ENCODE peak calls at places on chromosome X, in ten cellular contexts. V, M, Q, X, B, K, O, N, T and Y are unnamed samples.

GRCh38 chrX:20639115-20639514 is 372.4 kb upstream of the RPS6KA3 start:
- DNase-seq in T (no peak), B (no peak), O (no peak), N (no peak), M (no peak), K (no peak), Q (no peak), X (no peak), V (no peak), Y (no peak)

GRCh38 chrX:15915959-15916703 is 61.5 kb upstream of the AP1S2 start:
- DNase-seq in V (no peak), O (no peak), M (no peak), N (no peak), Q (no peak), X (no peak), T (peak), K (no peak), B (no peak), Y (no peak)

GRCh38 chrX:43940811-43941210 is 32.4 kb downstream of the NDP start:
- DNase-seq in K (no peak), Q (no peak), V (no peak), T (peak), B (no peak), O (no peak), X (no peak), N (peak), M (peak), Y (no peak)

GRCh38 chrX:135931644-135932487 is 38.4 kb downstream of the SAGE1 start:
- DNase-seq in T (peak), N (peak), O (peak), Q (peak), K (peak), B (peak), M (peak), X (peak), V (no peak), Y (no peak)

GRCh38 chrX:4936315-4936714 is 1222.9 kb upstream of the PRKX start:
- DNase-seq in T (no peak), K (no peak), O (no peak), B (no peak), V (no peak), M (no peak), X (no peak), Q (no peak), N (no peak), Y (no peak)

GRCh38 chrX:107979534-107979933 is 2.6 kb downstream of the TEX13B start:
- DNase-seq in T (no peak), V (no peak), N (no peak), O (no peak), K (no peak), Q (no peak), B (no peak), M (no peak), X (no peak), Y (no peak)

GRCh38 chrX:104316739-104317138 is 62.0 kb upstream of the ESX1 start:
- DNase-seq in M (no peak), V (no peak), O (no peak), K (no peak), Q (no peak), T (no peak), X (no peak), B (no peak), N (no peak), Y (no peak)

GRCh38 chrX:135707880-135708279 is 5.6 kb upstream of the CT45A1 start:
- DNase-seq in K (no peak), X (peak), Q (no peak), B (no peak), O (no peak), N (no peak), T (no peak), M (peak), V (no peak), Y (no peak)

GRCh38 chrX:21412029-21412428 is 37.8 kb downstream of the CNKSR2 start:
- DNase-seq in B (no peak), X (no peak), T (no peak), V (no peak), N (no peak), M (peak), K (no peak), Q (no peak), O (no peak), Y (no peak)

GRCh38 chrX:118534716-118535493 is 39.3 kb downstream of the DOCK11 start:
- DNase-seq in T (peak), O (no peak), Q (no peak), K (no peak), B (no peak), N (no peak), X (no peak), M (no peak), V (no peak), Y (no peak)

GRCh38 chrX:53584891-53585290 is 101.6 kb downstream of the HUWE1 start:
- DNase-seq in K (no peak), Q (no peak), T (no peak), O (no peak), M (no peak), B (no peak), X (no peak), V (no peak), N (no peak), Y (no peak)

GRCh38 chrX:24465524-24465850 is 401 bp downstream of the PDK3 start:
- DNase-seq in K (no peak), O (peak), X (no peak), T (no peak), B (no peak), Q (peak), V (no peak), N (no peak), M (no peak), Y (no peak)

GRCh38 chrX:18448416-18448815 is 23.0 kb downstream of the CDKL5 start:
- DNase-seq in X (no peak), N (peak), V (no peak), Q (no peak), M (no peak), K (no peak), B (no peak), T (no peak), O (no peak), Y (no peak)

GRCh38 chrX:15202458-15203177 is 67.3 kb downstream of the ASB9 start:
- DNase-seq in Q (no peak), N (peak), K (no peak), X (no peak), M (peak), V (no peak), O (no peak), B (no peak), T (peak), Y (no peak)

GRCh38 chrX:6599230-6599629 is 64.3 kb upstream of the VCX3A start:
- DNase-seq in N (no peak), V (no peak), X (no peak), Q (no peak), M (no peak), B (no peak), T (no peak), O (no peak), K (no peak), Y (no peak)

GRCh38 chrX:75107863-75108509 is 48.1 kb downstream of the ABCB7 start:
- DNase-seq in K (no peak), B (no peak), X (no peak), Q (no peak), O (no peak), V (no peak), T (no peak), N (no peak), M (no peak), Y (no peak)

GRCh38 chrX:46574941-46575381 is 1.4 kb downstream of the CHST7 start:
- DNase-seq in K (no peak), T (peak), N (no peak), X (peak), V (no peak), M (no peak), B (no peak), O (no peak), Q (peak), Y (no peak)

GRCh38 chrX:54530358-54530900 is 410 bp downstream of the GNL3L start:
- DNase-seq in M (no peak), O (no peak), Q (no peak), K (no peak), T (peak), V (peak), B (no peak), X (peak), N (peak), Y (no peak)

GRCh38 chrX:13220916-13221315 is 98.9 kb downstream of the ATXN3L start:
- DNase-seq in X (no peak), N (peak), V (no peak), Q (no peak), K (no peak), T (peak), M (peak), B (peak), O (no peak), Y (no peak)

GRCh38 chrX:42290608-42291007 is 367.3 kb upstream of the CASK start:
- DNase-seq in K (no peak), M (peak), N (peak), B (no peak), T (peak), O (no peak), Q (no peak), V (no peak), X (no peak), Y (no peak)

GRCh38 chrX:21996872-21997271 is 35.3 kb upstream of the PHEX start:
- DNase-seq in V (peak), B (peak), Q (no peak), K (no peak), M (peak), T (peak), O (no peak), X (no peak), N (peak), Y (no peak)

GRCh38 chrX:69179380-69179911 is 14.2 kb upstream of the PJA1 start:
- DNase-seq in V (no peak), O (no peak), Q (no peak), K (no peak), N (peak), T (no peak), B (no peak), M (no peak), X (peak), Y (peak)

GRCh38 chrX:136689441-136689840 is 41.5 kb downstream of the CD40LG start:
- DNase-seq in K (no peak), T (peak), B (no peak), V (no peak), X (no peak), O (no peak), N (no peak), M (no peak), Q (no peak), Y (no peak)

GRCh38 chrX:40173662-40174593 is 76.2 kb upstream of the BCOR start:
- DNase-seq in K (no peak), B (peak), Q (no peak), X (peak), T (peak), N (no peak), M (peak), O (peak), V (no peak), Y (peak)

GRCh38 chrX:48558270-48558669 is 16.0 kb upstream of the RBM3 start:
- DNase-seq in O (no peak), K (no peak), M (peak), X (no peak), N (peak), T (peak), V (no peak), B (no peak), Q (no peak), Y (no peak)

GRCh38 chrX:70480660-70481018 is 36.0 kb downstream of the DLG3 start:
- DNase-seq in Q (peak), K (no peak), B (no peak), V (no peak), M (no peak), O (no peak), N (no peak), T (peak), X (no peak), Y (peak)

GRCh38 chrX:128020701-128021100 is 31.5 kb downstream of the ACTRT1 start:
- DNase-seq in B (peak), K (no peak), Q (no peak), O (no peak), X (no peak), V (no peak), M (peak), T (peak), N (no peak), Y (no peak)

GRCh38 chrX:39910651-39911050 is 187.1 kb downstream of the BCOR start:
- DNase-seq in Q (no peak), O (no peak), K (no peak), V (no peak), T (no peak), B (no peak), M (no peak), N (no peak), X (no peak), Y (no peak)

GRCh38 chrX:13029831-13030771 is 14.3 kb downstream of the FAM9C start:
- DNase-seq in K (no peak), M (peak), N (no peak), O (no peak), Q (no peak), B (peak), X (no peak), V (no peak), T (peak), Y (no peak)

GRCh38 chrX:46333550-46333949 is 211.7 kb downstream of the ZNF674 start:
- DNase-seq in V (no peak), O (peak), M (peak), B (peak), T (no peak), N (no peak), K (no peak), Q (no peak), X (no peak), Y (no peak)

GRCh38 chrX:150205011-150205410 is 158.1 kb upstream of the MAMLD1 start:
- DNase-seq in B (no peak), N (no peak), V (peak), K (no peak), T (peak), O (no peak), M (no peak), Q (no peak), X (no peak), Y (no peak)
- TF ChIP-seq CTCF in B (no peak), N (no peak), V (no peak), K (no peak), T (peak), O (no peak), M (peak), Q (no peak), X (no peak), Y (no peak)

GRCh38 chrX:153928846-153929245 is 2.8 kb upstream of the ARHGAP4 start:
- DNase-seq in B (no peak), T (no peak), V (no peak), K (no peak), Q (no peak), O (no peak), N (no peak), X (no peak), M (no peak), Y (no peak)

GRCh38 chrX:153927686-153927935 is 1.5 kb upstream of the ARHGAP4 start:
- DNase-seq in Q (no peak), N (peak), X (no peak), T (no peak), V (no peak), M (no peak), O (no peak), K (no peak), B (no peak), Y (no peak)

GRCh38 chrX:153926863-153927685 is 1.0 kb upstream of the ARHGAP4 start:
- DNase-seq in M (peak), Q (peak), O (peak), K (no peak), N (peak), V (no peak), T (peak), X (no peak), B (no peak), Y (no peak)

GRCh38 chrX:153929576-153929975 is 3.5 kb upstream of the ARHGAP4 start:
- DNase-seq in X (no peak), V (no peak), T (no peak), N (no peak), Q (no peak), B (no peak), K (no peak), M (no peak), O (no peak), Y (no peak)

GRCh38 chrX:153927936-153928760 is 2.1 kb upstream of the ARHGAP4 start:
- DNase-seq in X (peak), N (peak), B (peak), Q (peak), O (peak), T (peak), M (peak), K (peak), V (peak), Y (peak)
- TF ChIP-seq CTCF in X (no peak), N (peak), B (no peak), Q (peak), O (peak), T (peak), M (no peak), K (peak), V (no peak), Y (peak)

GRCh38 chrX:125952973-125953372 is 213.1 kb downstream of the DCAF12L2 start:
- DNase-seq in V (no peak), T (no peak), N (no peak), M (no peak), X (no peak), B (no peak), Q (no peak), O (no peak), K (no peak), Y (no peak)

DNA sequence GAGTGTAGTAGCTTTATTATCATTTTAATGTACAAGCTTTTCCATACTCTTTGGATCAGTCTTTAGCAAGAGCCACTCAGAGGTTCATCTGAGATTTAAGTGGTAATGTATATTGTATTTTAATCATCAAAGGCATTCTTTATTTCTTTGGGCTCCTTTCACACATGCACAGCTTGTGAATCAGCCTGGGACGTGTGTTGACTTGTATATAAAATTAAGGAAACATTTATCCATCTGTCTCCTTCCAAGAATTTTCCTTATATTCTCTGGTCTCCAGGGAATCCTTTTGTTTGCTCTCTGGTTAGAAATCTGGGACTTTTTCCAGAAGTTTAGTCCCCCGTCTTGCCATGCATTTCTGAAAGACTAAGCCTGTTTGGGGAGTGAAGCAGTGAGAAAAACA is 212.3 kb downstream of the DCAF12L2 start:
- DNase-seq in N (no peak), V (no peak), K (no peak), T (no peak), B (no peak), M (no peak), Q (no peak), X (no peak), O (no peak), Y (no peak)
- TF ChIP-seq CTCF in N (no peak), V (no peak), K (no peak), T (no peak), B (no peak), M (no peak), Q (no peak), X (no peak), O (no peak), Y (no peak)

DNA sequence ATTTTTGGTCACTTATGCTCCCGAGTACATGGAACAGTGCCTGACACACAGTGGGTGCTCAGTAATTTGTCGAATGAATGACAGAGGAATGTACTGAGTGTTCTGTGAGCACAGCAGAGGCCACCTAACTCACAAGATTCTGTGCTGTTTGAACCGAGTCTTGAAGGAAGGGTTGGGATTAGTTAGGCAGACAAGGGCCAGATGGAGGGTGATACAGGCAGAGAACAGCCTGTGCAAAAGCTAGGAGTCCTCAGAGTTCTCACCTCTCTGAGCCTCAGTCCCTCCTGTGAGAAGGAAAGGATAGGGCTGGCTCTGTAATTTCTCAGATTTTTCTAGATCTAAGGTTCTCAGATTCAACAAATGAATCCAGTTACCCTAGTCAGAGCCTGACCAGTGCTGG is 108.8 kb downstream of the NHSL2 start:
- DNase-seq in V (no peak), X (no peak), B (no peak), T (no peak), Q (no peak), N (no peak), M (no peak), O (peak), K (no peak), Y (no peak)
- TF ChIP-seq CTCF in V (no peak), X (no peak), B (no peak), T (no peak), Q (no peak), N (no peak), M (no peak), O (no peak), K (no peak), Y (no peak)

GRCh38 chrX:52349681-52350080 is 19.1 kb upstream of the XAGE2 start:
- DNase-seq in Q (no peak), T (no peak), B (no peak), K (no peak), N (no peak), O (no peak), M (no peak), V (no peak), X (no peak), Y (no peak)
- TF ChIP-seq CTCF in Q (no peak), T (no peak), B (no peak), K (no peak), N (no peak), O (no peak), M (no peak), V (no peak), X (no peak), Y (no peak)

GRCh38 chrX:119828446-119828845 is 24.3 kb downstream of the UPF3B start:
- DNase-seq in B (no peak), M (no peak), Q (no peak), V (no peak), K (no peak), T (no peak), O (no peak), N (no peak), X (no peak), Y (no peak)

DNA sequence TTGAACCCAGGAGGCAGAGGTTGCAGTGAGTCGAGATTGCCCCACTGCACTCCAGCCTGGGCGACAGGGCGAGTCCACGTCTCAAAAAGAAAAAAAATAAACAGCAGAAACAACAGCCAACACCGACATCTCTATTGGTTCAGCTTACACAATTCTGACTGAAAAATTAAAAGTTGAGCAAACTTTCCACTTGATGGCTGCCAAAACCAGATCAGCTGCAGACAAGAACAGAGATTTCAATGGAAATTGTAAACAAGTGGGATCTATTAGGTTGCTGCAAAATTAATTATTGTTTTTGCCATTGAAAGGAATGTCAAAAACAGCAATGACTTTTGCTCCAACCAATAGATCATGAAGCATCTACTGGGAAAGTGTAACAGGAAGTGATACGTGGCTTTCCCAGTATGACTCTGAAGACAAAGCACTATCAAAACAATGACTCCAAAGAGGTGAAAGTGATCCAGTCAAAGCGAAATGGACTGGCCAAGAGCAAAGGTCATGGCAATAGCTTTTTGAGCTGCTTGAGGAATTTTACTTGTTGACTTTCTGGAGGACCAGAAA is 26.3 kb downstream of the UPF3B start:
- DNase-seq in N (peak), B (peak), X (no peak), T (peak), V (peak), M (peak), K (no peak), Q (no peak), O (no peak), Y (no peak)
- TF ChIP-seq CTCF in N (no peak), B (no peak), X (no peak), T (no peak), V (no peak), M (no peak), K (no peak), Q (no peak), O (no peak), Y (no peak)

GRCh38 chrX:9682456-9682855 is 83.2 kb downstream of the GPR143 start:
- DNase-seq in X (no peak), Q (no peak), B (no peak), M (peak), N (peak), O (no peak), T (peak), V (no peak), K (no peak), Y (no peak)
- TF ChIP-seq CTCF in X (no peak), Q (peak), B (no peak), M (peak), N (peak), O (peak), T (peak), V (no peak), K (no peak), Y (no peak)

GRCh38 chrX:134186362-134187121 is 50.4 kb upstream of the CCDC160 start:
- DNase-seq in B (peak), X (no peak), N (no peak), T (no peak), M (peak), K (no peak), V (no peak), O (peak), Q (no peak), Y (no peak)
- TF ChIP-seq CTCF in B (no peak), X (no peak), N (no peak), T (no peak), M (peak), K (no peak), V (no peak), O (no peak), Q (no peak), Y (no peak)